ENCODE peak calls at places on chromosomes 11 and 22, in six cellular contexts. X, Q, F, E, O and S are unnamed samples.

GRCh38 chr11:68012843-68013610 is 2.9 kb downstream of the ALDH3B1 start:
- DNase-seq in X (no peak), F (peak), E (peak), Q (peak), O (no peak), S (no peak)

GRCh38 chr11:94664336-94664735 is 97.2 kb downstream of the PIWIL4 start:
- DNase-seq in E (no peak), Q (peak), O (no peak), X (no peak), F (peak), S (no peak)

GRCh38 chr11:105432241-105432995 is 177.5 kb upstream of the GRIA4 start:
- DNase-seq in O (no peak), F (no peak), E (no peak), Q (no peak), X (no peak), S (no peak)

GRCh38 chr11:121418625-121419114 is 33.4 kb upstream of the SORL1 start:
- DNase-seq in E (no peak), O (peak), F (no peak), Q (no peak), X (peak), S (peak)

GRCh38 chr11:74559934-74560309 is 32.5 kb upstream of the POLD3 start:
- DNase-seq in Q (no peak), X (no peak), O (no peak), F (no peak), E (no peak), S (no peak)

GRCh38 chr11:68912254-68912653 is 8.6 kb downstream of the IGHMBP2 start:
- DNase-seq in O (no peak), E (no peak), F (no peak), Q (no peak), X (no peak), S (no peak)

GRCh38 chr11:45156731-45157130 is 10.3 kb downstream of the PRDM11 start:
- DNase-seq in F (no peak), X (no peak), O (no peak), Q (no peak), E (no peak), S (no peak)

GRCh38 chr11:9280655-9281301 is 15.6 kb upstream of the DENND5A start:
- DNase-seq in E (no peak), Q (peak), X (no peak), F (peak), O (peak), S (peak)

GRCh38 chr11:133072366-133072765 is 459.9 kb downstream of the OPCML start:
- DNase-seq in Q (no peak), F (no peak), X (no peak), O (no peak), E (no peak), S (no peak)

GRCh38 chr22:49936018-49936972 is 17.9 kb downstream of the CRELD2 start:
- DNase-seq in Q (peak), F (peak), X (peak), O (peak), E (peak), S (peak)

GRCh38 chr22:39292561-39293074 is 26.8 kb downstream of the RPL3 start:
- DNase-seq in Q (peak), E (peak), O (no peak), X (peak), F (peak), S (peak)

GRCh38 chr22:27918351-27919221 is 470 bp downstream of the PITPNB start:
- DNase-seq in O (peak), F (peak), Q (peak), X (peak), E (peak), S (peak)

GRCh38 chr11:58334708-58335107 is 24.2 kb downstream of the OR5B17 start:
- DNase-seq in X (no peak), F (peak), E (no peak), O (no peak), Q (peak), S (no peak)

GRCh38 chr11:111554532-111554931 is 14.0 kb downstream of the LAYN start:
- DNase-seq in E (no peak), F (no peak), O (no peak), X (no peak), Q (no peak), S (no peak)